ENCODE peak calls at places on chromosomes 12 and 14, in ten cellular contexts. Q is right cardiac atrium, P is AG04450, A is AG09309, U is astrocyte of the spinal cord, E is HS-5, S is type B pancreatic cell, G is EH, H is NCI-H146, N is KBM-7. I is an unnamed sample.

GRCh38 chr12:58703911-58704310 is 216.4 kb downstream of the LRIG3 start:
- DNase-seq in Q (no peak), P (no peak), A (peak), U (no peak), E (no peak), S (no peak), G (peak), H (no peak), N (no peak), I (no peak)

GRCh38 chr12:8949525-8950286 is at the start of gene M6PR:
- DNase-seq in Q (peak), P (peak), A (peak), U (peak), E (peak), S (peak), G (peak), H (peak), N (peak), I (peak)

GRCh38 chr12:62192486-62193250 is 67.5 kb upstream of the USP15 start:
- DNase-seq in Q (peak), P (peak), A (peak), U (peak), E (peak), S (no peak), G (peak), H (peak), N (peak), I (peak)

GRCh38 chr14:98974113-98974512 is 297.9 kb downstream of the BCL11B start:
- DNase-seq in Q (no peak), P (no peak), A (no peak), U (no peak), E (no peak), S (no peak), G (no peak), H (no peak), N (no peak), I (no peak)

GRCh38 chr12:58540480-58541299 is 379.6 kb downstream of the LRIG3 start:
- DNase-seq in Q (peak), P (peak), A (peak), U (peak), E (no peak), S (peak), G (peak), H (peak), N (peak), I (peak)

GRCh38 chr12:63787306-63787705 is 7.6 kb downstream of the RXYLT1 start:
- DNase-seq in Q (no peak), P (no peak), A (no peak), U (no peak), E (peak), S (no peak), G (peak), H (no peak), N (no peak), I (no peak)

GRCh38 chr14:65599375-65599774 is 186.8 kb downstream of the FUT8 start:
- DNase-seq in Q (no peak), P (no peak), A (peak), U (no peak), E (no peak), S (no peak), G (peak), H (no peak), N (no peak), I (no peak)

GRCh38 chr12:89655851-89656250 is 52.8 kb downstream of the ATP2B1 start:
- DNase-seq in Q (no peak), P (no peak), A (no peak), U (no peak), E (no peak), S (no peak), G (no peak), H (no peak), N (no peak), I (no peak)

GRCh38 chr14:52703225-52703624 is 3.8 kb upstream of the PSMC6 start:
- DNase-seq in Q (no peak), P (peak), A (peak), U (peak), E (peak), S (no peak), G (peak), H (no peak), N (no peak), I (no peak)

GRCh38 chr14:23209651-23210423 is 26.4 kb upstream of the SLC7A8 start:
- DNase-seq in Q (no peak), P (no peak), A (no peak), U (no peak), E (peak), S (no peak), G (peak), H (no peak), N (no peak), I (no peak)

GRCh38 chr14:85402546-85403162 is 127.3 kb upstream of the FLRT2 start:
- DNase-seq in Q (no peak), P (no peak), A (no peak), U (peak), E (no peak), S (no peak), G (no peak), H (peak), N (no peak), I (no peak)

GRCh38 chr14:58663494-58664111 is 25.8 kb downstream of the DACT1 start:
- DNase-seq in Q (no peak), P (peak), A (peak), U (peak), E (peak), S (no peak), G (peak), H (peak), N (no peak), I (no peak)

GRCh38 chr12:56338643-56339422 is at the start of gene IL23A:
- DNase-seq in Q (no peak), P (no peak), A (no peak), U (peak), E (no peak), S (no peak), G (no peak), H (peak), N (no peak), I (no peak)

GRCh38 chr12:93526786-93527428 is 45.6 kb upstream of the SOCS2 start:
- DNase-seq in Q (no peak), P (peak), A (peak), U (peak), E (peak), S (no peak), G (peak), H (peak), N (no peak), I (no peak)

GRCh38 chr14:65962952-65963351 is 523.2 kb upstream of the CCDC196 start:
- DNase-seq in Q (no peak), P (no peak), A (no peak), U (no peak), E (no peak), S (no peak), G (no peak), H (no peak), N (no peak), I (no peak)

GRCh38 chr12:6169107-6169440 is 31.1 kb upstream of the CD9 start:
- DNase-seq in Q (no peak), P (no peak), A (no peak), U (no peak), E (no peak), S (no peak), G (no peak), H (no peak), N (no peak), I (no peak)

GRCh38 chr12:53733051-53733812 is 6.0 kb upstream of the CALCOCO1 start:
- DNase-seq in Q (no peak), P (no peak), A (no peak), U (peak), E (no peak), S (no peak), G (peak), H (no peak), N (no peak), I (no peak)

GRCh38 chr14:71089974-71090373 is 182.7 kb downstream of the PCNX1 start:
- DNase-seq in Q (no peak), P (no peak), A (peak), U (no peak), E (peak), S (no peak), G (peak), H (no peak), N (no peak), I (no peak)

GRCh38 chr12:116456683-116457082 is 102.5 kb upstream of the MAP1LC3B2 start:
- DNase-seq in Q (peak), P (no peak), A (no peak), U (no peak), E (no peak), S (no peak), G (peak), H (no peak), N (no peak), I (peak)

GRCh38 chr14:34322940-34323418 is 139.1 kb downstream of the SPTSSA start:
- DNase-seq in Q (peak), P (peak), A (peak), U (peak), E (no peak), S (no peak), G (peak), H (peak), N (peak), I (peak)

GRCh38 chr12:124225730-124226129 is 69.2 kb upstream of the RFLNA start:
- DNase-seq in Q (no peak), P (no peak), A (no peak), U (no peak), E (no peak), S (no peak), G (no peak), H (no peak), N (no peak), I (no peak)

GRCh38 chr12:89768586-89769482 is 60.2 kb upstream of the ATP2B1 start:
- DNase-seq in Q (no peak), P (peak), A (peak), U (peak), E (peak), S (no peak), G (peak), H (no peak), N (peak), I (no peak)

GRCh38 chr12:10364839-10365681 is 24.8 kb downstream of the KLRK1 start:
- DNase-seq in Q (peak), P (peak), A (peak), U (peak), E (peak), S (no peak), G (peak), H (peak), N (peak), I (peak)

GRCh38 chr12:57766464-57767311 is at the start of gene CYP27B1:
- DNase-seq in Q (peak), P (no peak), A (no peak), U (no peak), E (no peak), S (no peak), G (peak), H (peak), N (no peak), I (peak)

GRCh38 chr12:57755454-57756372 is 810 bp downstream of the MARCHF9 start:
- DNase-seq in Q (peak), P (no peak), A (no peak), U (no peak), E (no peak), S (no peak), G (no peak), H (peak), N (no peak), I (peak)